ENCODE peak calls at places on chromosomes 6 and 20, in four cellular contexts. M, T, P and S are unnamed samples.

GRCh38 chr20:58818585-58819285 is 32.0 kb downstream of the GNAS-AS1 start:
- DNase-seq in M (no peak), P (no peak), T (no peak), S (no peak)

GRCh38 chr6:106547053-106547414 is 82.3 kb downstream of the RTN4IP1 start:
- DNase-seq in M (no peak), T (no peak), P (peak; percentile 15), S (no peak)

GRCh38 chr6:108806669-108807068 is 41.6 kb upstream of the ARMC2 start:
- DNase-seq in P (no peak), T (no peak), M (no peak), S (no peak)

GRCh38 chr20:38920851-38921250 is 5.4 kb upstream of the FAM83D start:
- DNase-seq in T (no peak), P (no peak), M (no peak), S (no peak)

GRCh38 chr6:165055231-165055630 is 254.2 kb downstream of the C6orf118 start:
- DNase-seq in P (no peak), M (no peak), T (no peak), S (no peak)

GRCh38 chr6:100549406-100550167 is 84.9 kb upstream of the SIM1 start:
- DNase-seq in M (no peak), P (no peak), T (no peak), S (no peak)

GRCh38 chr20:6164421-6165341 is 41.9 kb upstream of the FERMT1 start:
- DNase-seq in M (no peak), P (no peak), T (no peak), S (no peak)

GRCh38 chr6:119965900-119966299 is 616.3 kb upstream of the MAN1A1 start:
- DNase-seq in M (no peak), P (no peak), T (no peak), S (no peak)

GRCh38 chr6:152124432-152125074 is 317.1 kb downstream of the ESR1 start:
- DNase-seq in T (peak; percentile 43), M (no peak), P (peak; percentile 54), S (peak; percentile 55)

GRCh38 chr20:45061244-45061643 is 39.7 kb downstream of the KCNS1 start:
- DNase-seq in M (no peak), T (no peak), P (no peak), S (no peak)

GRCh38 chr20:6837730-6838129 is 70.2 kb downstream of the BMP2 start:
- DNase-seq in T (no peak), M (no peak), P (no peak), S (no peak)

GRCh38 chr6:69732640-69733039 is 64.2 kb downstream of the LMBRD1 start:
- DNase-seq in M (no peak), P (no peak), T (peak; percentile 19), S (no peak)

GRCh38 chr6:71403422-71404134 is 115.0 kb downstream of the OGFRL1 start:
- DNase-seq in T (no peak), P (no peak), M (no peak), S (no peak)

GRCh38 chr6:131740161-131740560 is 29.3 kb upstream of the CTAGE9 start:
- DNase-seq in M (no peak), T (no peak), P (no peak), S (no peak)

GRCh38 chr6:83221302-83221701 is 28.1 kb downstream of the RWDD2A start:
- DNase-seq in M (no peak), T (no peak), P (no peak), S (no peak)
- TF ChIP-seq ELF4 in M (no peak), T (no peak), P (no peak), S (no peak)

GRCh38 chr20:10523438-10523837 is 88.3 kb downstream of the SLX4IP start:
- DNase-seq in P (no peak), M (no peak), T (no peak), S (no peak)

GRCh38 chr20:10522328-10522727 is 87.2 kb downstream of the SLX4IP start:
- DNase-seq in M (no peak), T (no peak), P (no peak), S (no peak)

GRCh38 chr20:10519361-10520048 is 84.4 kb downstream of the SLX4IP start:
- DNase-seq in P (no peak), T (no peak), M (no peak), S (no peak)

GRCh38 chr20:10521836-10522235 is 86.7 kb downstream of the SLX4IP start:
- DNase-seq in M (no peak), T (no peak), P (no peak), S (no peak)

DNA sequence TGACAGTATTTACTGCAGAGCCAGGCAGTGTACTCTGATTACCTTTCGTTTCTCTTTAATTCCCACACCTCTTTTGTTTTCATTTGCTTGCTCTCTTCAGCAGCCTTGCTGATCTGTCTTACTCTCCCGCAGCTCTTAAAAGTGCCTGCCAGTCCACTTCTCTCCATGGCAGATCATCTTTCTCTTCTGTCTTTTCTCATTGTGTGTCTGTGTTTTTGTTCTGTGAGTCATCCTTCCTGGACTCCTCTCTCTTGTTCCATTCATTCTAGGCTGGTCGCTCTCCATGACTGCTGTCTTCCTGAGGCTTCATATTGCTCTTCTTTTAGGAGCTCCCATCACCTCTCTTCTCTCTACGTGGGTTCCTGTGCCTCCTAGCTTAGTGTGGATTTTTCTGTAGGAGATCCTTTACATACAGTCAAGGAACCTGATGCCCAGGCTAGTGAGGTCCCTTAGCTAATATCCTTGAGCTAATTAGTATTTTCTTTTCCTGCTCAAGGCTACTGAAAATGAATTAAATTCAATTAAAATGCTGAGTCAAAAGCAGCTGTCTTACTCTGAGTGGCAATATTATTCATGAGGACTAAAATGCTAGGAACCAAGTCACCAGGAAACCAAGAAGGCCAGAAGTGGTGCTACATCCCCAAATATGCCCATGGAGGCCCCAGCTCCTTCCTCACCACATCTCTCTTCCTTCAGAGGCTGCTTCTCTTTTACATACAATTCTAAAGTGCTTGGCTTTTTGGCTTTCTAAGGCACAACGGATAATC is 86.1 kb downstream of the SLX4IP start:
- DNase-seq in M (no peak), T (no peak), P (peak; percentile 56), S (no peak)
- TF ChIP-seq ELF4 in M (no peak), T (no peak), P (no peak), S (no peak)

GRCh38 chr6:36818741-36819140 is 20.5 kb downstream of the CPNE5 start:
- DNase-seq in M (no peak), P (no peak), T (no peak), S (no peak)
- TF ChIP-seq ELF4 in M (no peak), P (no peak), T (no peak), S (no peak)

GRCh38 chr20:34120213-34120612 is 8.2 kb upstream of the EIF2S2 start:
- DNase-seq in M (no peak), T (no peak), P (no peak), S (no peak)

GRCh38 chr20:34123309-34123708 is 11.3 kb upstream of the EIF2S2 start:
- DNase-seq in T (no peak), P (no peak), M (no peak), S (no peak)

GRCh38 chr20:34122274-34122980 is 10.4 kb upstream of the EIF2S2 start:
- DNase-seq in M (no peak), T (no peak), P (no peak), S (no peak)

GRCh38 chr20:34127787-34128186 is 15.7 kb upstream of the EIF2S2 start:
- DNase-seq in M (no peak), T (no peak), P (no peak), S (no peak)

DNA sequence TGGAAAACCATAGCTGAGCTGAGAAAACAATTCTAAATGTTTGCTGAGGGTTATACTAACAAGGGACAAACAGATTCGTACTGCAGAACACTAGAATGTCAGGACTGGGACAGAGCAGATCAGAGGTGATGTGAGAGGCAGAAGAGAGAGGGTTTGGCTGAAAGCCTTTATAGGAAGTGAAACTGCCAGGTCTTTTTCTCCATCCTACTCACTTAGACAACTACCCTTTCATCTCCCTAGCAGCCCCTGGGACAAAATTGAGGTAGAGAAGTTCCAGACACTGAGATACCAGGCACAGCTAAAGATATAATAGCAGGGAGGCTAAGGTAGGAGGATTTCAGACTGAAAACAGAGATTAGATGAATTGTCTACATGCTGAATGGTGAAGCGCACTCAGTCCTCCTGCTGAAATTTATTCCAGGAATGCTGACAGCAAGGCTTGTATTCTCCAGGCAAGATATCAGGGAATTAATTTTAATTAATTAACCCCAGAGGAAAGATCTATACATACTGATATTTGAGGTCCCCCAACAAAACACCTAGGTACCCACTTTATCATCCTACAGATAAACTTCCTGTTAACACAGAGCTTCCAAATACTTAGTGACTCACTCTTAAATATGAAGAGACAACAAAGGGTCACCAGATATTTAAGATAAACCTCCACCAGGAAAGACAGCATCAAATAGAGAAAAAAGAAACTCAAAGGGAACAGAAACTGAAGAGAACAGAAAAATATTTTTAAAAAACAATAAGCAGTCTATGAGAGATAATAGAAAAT is 12.6 kb upstream of the EIF2S2 start:
- DNase-seq in T (no peak), M (no peak), P (no peak), S (no peak)
- TF ChIP-seq ELF4 in T (no peak), M (no peak), P (no peak), S (no peak)

GRCh38 chr6:125099211-125100017 is 54.2 kb upstream of the TPD52L1 start:
- DNase-seq in P (no peak), T (peak; percentile 74), M (peak; percentile 66), S (peak; percentile 72)
- TF ChIP-seq ELF4 in P (no peak), T (no peak), M (no peak), S (no peak)

DNA sequence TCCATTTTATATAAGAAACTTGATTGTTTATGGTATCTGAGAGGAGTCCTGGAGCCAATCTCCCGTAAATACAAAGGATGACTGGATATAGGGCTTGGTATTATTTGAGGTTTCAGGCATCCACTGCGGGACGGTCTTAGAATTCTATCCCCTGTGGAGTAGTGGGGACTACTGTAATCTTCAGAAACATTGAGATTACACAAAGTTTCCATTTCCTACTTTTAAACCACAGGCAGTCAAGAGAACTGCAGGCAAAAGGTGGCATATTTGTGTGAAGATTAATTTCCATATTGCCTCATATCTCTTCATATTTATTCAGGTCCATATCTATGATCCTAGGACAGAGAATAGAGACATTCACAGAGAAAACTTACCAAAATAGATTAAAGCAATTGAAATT is 586.2 kb downstream of the PHF3 start:
- DNase-seq in T (no peak), P (no peak), M (no peak), S (no peak)
- TF ChIP-seq ELF4 in T (no peak), P (no peak), M (no peak), S (no peak)

DNA sequence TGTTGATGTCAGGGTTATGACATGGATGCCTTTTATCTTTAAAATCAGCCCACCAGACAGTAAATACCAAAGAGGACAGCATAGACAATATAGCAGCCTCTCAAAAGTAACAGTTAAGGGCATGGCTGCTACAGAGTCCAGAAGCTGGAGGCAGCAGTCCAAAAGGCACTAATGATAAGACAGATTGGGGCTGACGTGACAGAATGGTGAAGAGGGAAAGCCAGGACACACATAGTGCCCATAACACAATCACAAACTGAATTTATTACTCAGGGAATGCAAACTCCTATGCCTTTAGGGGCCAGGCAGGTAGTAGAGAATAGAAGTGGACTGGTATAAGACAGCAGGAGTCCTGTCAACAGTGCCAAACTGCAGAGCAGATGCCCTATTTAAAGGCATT is 40.7 kb downstream of the TP53INP2 start:
- DNase-seq in M (no peak), P (no peak), T (no peak), S (no peak)
- TF ChIP-seq ELF4 in M (no peak), P (no peak), T (no peak), S (no peak)